ENCODE peak calls at places on chromosomes 6 and 20, in nine cellular contexts. One of them, this sample, is unnamed.

GRCh38 chr6:16704706-16705402 is 56.4 kb downstream of the ATXN1 start:
- DNase-seq in esophagus squamous epithelium: no peak
- DNase-seq in right lobe of liver: no peak
- DNase-seq in Peyer's patch: no peak
- DNase-seq in heart left ventricle: no peak
- DNase-seq in spleen: no peak
- DNase-seq in upper lobe of left lung: no peak
- DNase-seq in stomach: no peak
- DNase-seq in HCT116: no peak
- DNase-seq in this sample: no peak

GRCh38 chr20:34209111-34209510 is 32.1 kb upstream of the ASIP start:
- DNase-seq in esophagus squamous epithelium: no peak
- DNase-seq in right lobe of liver: no peak
- DNase-seq in Peyer's patch: no peak
- DNase-seq in heart left ventricle: no peak
- DNase-seq in spleen: no peak
- DNase-seq in upper lobe of left lung: peak; percentile 29
- DNase-seq in stomach: no peak
- DNase-seq in HCT116: no peak
- DNase-seq in this sample: no peak

GRCh38 chr6:127576874-127577273 is at the start of gene C6orf58:
- DNase-seq in esophagus squamous epithelium: no peak
- DNase-seq in right lobe of liver: no peak
- DNase-seq in Peyer's patch: no peak
- DNase-seq in heart left ventricle: no peak
- DNase-seq in spleen: no peak
- DNase-seq in upper lobe of left lung: no peak
- DNase-seq in stomach: no peak
- DNase-seq in HCT116: no peak
- DNase-seq in this sample: no peak

GRCh38 chr6:33147807-33148666 is 44.2 kb downstream of the COL11A2 start:
- DNase-seq in esophagus squamous epithelium: no peak
- DNase-seq in right lobe of liver: no peak
- DNase-seq in Peyer's patch: peak; percentile 29
- DNase-seq in heart left ventricle: no peak
- DNase-seq in spleen: no peak
- DNase-seq in upper lobe of left lung: no peak
- DNase-seq in stomach: no peak
- DNase-seq in HCT116: peak; percentile 54
- DNase-seq in this sample: peak; percentile 27

GRCh38 chr6:155880905-155881304 is 425.3 kb upstream of the NOX3 start:
- DNase-seq in esophagus squamous epithelium: no peak
- DNase-seq in right lobe of liver: no peak
- DNase-seq in Peyer's patch: no peak
- DNase-seq in heart left ventricle: no peak
- DNase-seq in spleen: no peak
- DNase-seq in upper lobe of left lung: no peak
- DNase-seq in stomach: no peak
- DNase-seq in HCT116: no peak
- DNase-seq in this sample: no peak

GRCh38 chr6:47160702-47161101 is 118.6 kb upstream of the ADGRF1 start:
- DNase-seq in esophagus squamous epithelium: no peak
- DNase-seq in right lobe of liver: no peak
- DNase-seq in Peyer's patch: no peak
- DNase-seq in heart left ventricle: no peak
- DNase-seq in spleen: no peak
- DNase-seq in upper lobe of left lung: no peak
- DNase-seq in stomach: no peak
- DNase-seq in HCT116: no peak
- DNase-seq in this sample: no peak

GRCh38 chr20:9110916-9111432 is 42.1 kb downstream of the PLCB4 start:
- DNase-seq in esophagus squamous epithelium: no peak
- DNase-seq in right lobe of liver: no peak
- DNase-seq in Peyer's patch: no peak
- DNase-seq in heart left ventricle: no peak
- DNase-seq in spleen: no peak
- DNase-seq in upper lobe of left lung: no peak
- DNase-seq in stomach: no peak
- DNase-seq in HCT116: no peak
- DNase-seq in this sample: no peak

GRCh38 chr6:1423578-1423977 is 34.2 kb downstream of the FOXF2 start:
- DNase-seq in esophagus squamous epithelium: no peak
- DNase-seq in right lobe of liver: no peak
- DNase-seq in Peyer's patch: no peak
- DNase-seq in heart left ventricle: no peak
- DNase-seq in spleen: no peak
- DNase-seq in upper lobe of left lung: no peak
- DNase-seq in stomach: no peak
- DNase-seq in HCT116: no peak
- DNase-seq in this sample: no peak

GRCh38 chr20:56433880-56434255 is 21.8 kb downstream of the CASS4 start:
- DNase-seq in esophagus squamous epithelium: no peak
- DNase-seq in right lobe of liver: no peak
- DNase-seq in Peyer's patch: no peak
- DNase-seq in heart left ventricle: no peak
- DNase-seq in spleen: no peak
- DNase-seq in upper lobe of left lung: no peak
- DNase-seq in stomach: no peak
- DNase-seq in HCT116: no peak
- DNase-seq in this sample: no peak

GRCh38 chr6:89375902-89376301 is 23.4 kb upstream of the UBE2J1 start:
- DNase-seq in esophagus squamous epithelium: no peak
- DNase-seq in right lobe of liver: no peak
- DNase-seq in Peyer's patch: no peak
- DNase-seq in heart left ventricle: no peak
- DNase-seq in spleen: no peak
- DNase-seq in upper lobe of left lung: no peak
- DNase-seq in stomach: no peak
- DNase-seq in HCT116: no peak
- DNase-seq in this sample: no peak

GRCh38 chr6:168418151-168418551 is 22.8 kb upstream of the SMOC2 start:
- DNase-seq in esophagus squamous epithelium: no peak
- DNase-seq in right lobe of liver: no peak
- DNase-seq in Peyer's patch: no peak
- DNase-seq in heart left ventricle: no peak
- DNase-seq in spleen: no peak
- DNase-seq in upper lobe of left lung: no peak
- DNase-seq in stomach: no peak
- DNase-seq in HCT116: no peak
- DNase-seq in this sample: no peak

GRCh38 chr20:2700913-2701620 is 8.5 kb downstream of the EBF4 start:
- DNase-seq in esophagus squamous epithelium: no peak
- DNase-seq in right lobe of liver: no peak
- DNase-seq in Peyer's patch: no peak
- DNase-seq in heart left ventricle: no peak
- DNase-seq in spleen: no peak
- DNase-seq in upper lobe of left lung: peak; percentile 33
- DNase-seq in stomach: no peak
- DNase-seq in HCT116: no peak
- DNase-seq in this sample: no peak

GRCh38 chr6:163335671-163336545 is 78.6 kb upstream of the QKI start:
- DNase-seq in esophagus squamous epithelium: no peak
- DNase-seq in right lobe of liver: peak; percentile 66
- DNase-seq in Peyer's patch: no peak
- DNase-seq in heart left ventricle: peak; percentile 91
- DNase-seq in spleen: no peak
- DNase-seq in upper lobe of left lung: no peak
- DNase-seq in stomach: no peak
- DNase-seq in HCT116: no peak
- DNase-seq in this sample: no peak
- TF ChIP-seq POLR2A in esophagus squamous epithelium: no peak
- TF ChIP-seq POLR2A in right lobe of liver: no peak
- TF ChIP-seq POLR2A in Peyer's patch: no peak
- TF ChIP-seq POLR2A in heart left ventricle: no peak
- TF ChIP-seq POLR2A in spleen: no peak
- TF ChIP-seq POLR2A in upper lobe of left lung: no peak
- TF ChIP-seq POLR2A in stomach: no peak
- TF ChIP-seq POLR2A in HCT116: no peak
- TF ChIP-seq POLR2A in this sample: no peak

GRCh38 chr20:41176711-41177552 is 39.6 kb downstream of the PLCG1 start:
- DNase-seq in esophagus squamous epithelium: no peak
- DNase-seq in right lobe of liver: no peak
- DNase-seq in Peyer's patch: peak; percentile 8
- DNase-seq in heart left ventricle: no peak
- DNase-seq in spleen: no peak
- DNase-seq in upper lobe of left lung: no peak
- DNase-seq in stomach: peak; percentile 21
- DNase-seq in HCT116: no peak
- DNase-seq in this sample: no peak
- H3K4me1 ChIP-seq in esophagus squamous epithelium: peaks cover 17% of the 10 kb centered on the region
- H3K4me1 ChIP-seq in right lobe of liver: no peaks in the 10 kb centered on the region
- H3K4me1 ChIP-seq in Peyer's patch: no peaks in the 10 kb centered on the region
- H3K4me1 ChIP-seq in heart left ventricle: peaks cover 17% of the 10 kb centered on the region
- H3K4me1 ChIP-seq in spleen: peaks cover 6% of the 10 kb centered on the region
- H3K4me1 ChIP-seq in upper lobe of left lung: peaks cover 31% of the 10 kb centered on the region
- H3K4me1 ChIP-seq in stomach: peaks cover 41% of the 10 kb centered on the region
- H3K4me1 ChIP-seq in HCT116: peaks cover 16% of the 10 kb centered on the region
- H3K4me1 ChIP-seq in this sample: no peaks in the 10 kb centered on the region

GRCh38 chr20:59693587-59693986 is 89.2 kb downstream of the PHACTR3 start:
- DNase-seq in esophagus squamous epithelium: no peak
- DNase-seq in right lobe of liver: no peak
- DNase-seq in Peyer's patch: no peak
- DNase-seq in heart left ventricle: no peak
- DNase-seq in spleen: no peak
- DNase-seq in upper lobe of left lung: no peak
- DNase-seq in stomach: no peak
- DNase-seq in HCT116: no peak
- DNase-seq in this sample: no peak
- H3K9me3 ChIP-seq in esophagus squamous epithelium: no peaks in the 10 kb centered on the region
- H3K9me3 ChIP-seq in right lobe of liver: no peaks in the 10 kb centered on the region
- H3K9me3 ChIP-seq in Peyer's patch: no peaks in the 10 kb centered on the region
- H3K9me3 ChIP-seq in heart left ventricle: no peaks in the 10 kb centered on the region
- H3K9me3 ChIP-seq in spleen: no peaks in the 10 kb centered on the region
- H3K9me3 ChIP-seq in upper lobe of left lung: no peaks in the 10 kb centered on the region
- H3K9me3 ChIP-seq in stomach: peaks cover 5% of the 10 kb centered on the region
- H3K9me3 ChIP-seq in HCT116: no peaks in the 10 kb centered on the region
- H3K9me3 ChIP-seq in this sample: no peaks in the 10 kb centered on the region

GRCh38 chr20:44959896-44960852 is at the start of gene TOMM34:
- DNase-seq in esophagus squamous epithelium: peak; percentile 60
- DNase-seq in right lobe of liver: peak; percentile 98
- DNase-seq in Peyer's patch: peak; percentile 99
- DNase-seq in heart left ventricle: peak; percentile 96
- DNase-seq in spleen: peak; percentile 99
- DNase-seq in upper lobe of left lung: peak; percentile 99
- DNase-seq in stomach: peak; percentile 98
- DNase-seq in HCT116: peak; percentile 88
- DNase-seq in this sample: peak; percentile 94
- TF ChIP-seq POLR2A in esophagus squamous epithelium: peak; percentile 29
- TF ChIP-seq POLR2A in right lobe of liver: peak; percentile 90
- TF ChIP-seq POLR2A in Peyer's patch: peak; percentile 57
- TF ChIP-seq POLR2A in heart left ventricle: peak; percentile 27
- TF ChIP-seq POLR2A in spleen: peak; percentile 58
- TF ChIP-seq POLR2A in upper lobe of left lung: no peak
- TF ChIP-seq POLR2A in stomach: no peak
- TF ChIP-seq POLR2A in HCT116: peak; percentile 45
- TF ChIP-seq POLR2A in this sample: peak; percentile 89

DNA sequence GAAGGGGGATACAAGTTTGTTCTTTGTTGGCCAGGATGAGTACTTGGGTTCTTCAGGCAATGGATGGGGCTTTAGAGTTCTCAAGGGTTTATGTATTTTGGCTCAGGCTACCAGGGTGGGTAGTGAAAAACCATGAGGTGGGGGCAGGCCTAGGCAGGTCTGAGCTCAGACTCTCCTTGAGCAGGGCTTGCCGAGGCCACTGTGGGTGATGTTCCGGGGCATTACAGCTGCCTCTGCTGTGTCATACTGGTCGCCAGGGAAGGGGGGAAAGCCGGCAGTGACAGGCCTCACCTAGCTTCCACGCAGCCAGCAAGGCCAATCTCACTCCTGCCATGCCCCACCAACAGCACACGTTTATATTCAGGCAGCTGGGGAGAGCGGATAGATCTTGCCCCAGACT is 79.6 kb downstream of the BCKDHB start:
- DNase-seq in esophagus squamous epithelium: no peak
- DNase-seq in right lobe of liver: no peak
- DNase-seq in Peyer's patch: no peak
- DNase-seq in heart left ventricle: no peak
- DNase-seq in spleen: no peak
- DNase-seq in upper lobe of left lung: no peak
- DNase-seq in stomach: no peak
- DNase-seq in HCT116: no peak
- DNase-seq in this sample: no peak
- H3K4me1 ChIP-seq in esophagus squamous epithelium: peaks cover 9% of the 10 kb centered on the region
- H3K4me1 ChIP-seq in right lobe of liver: no peaks in the 10 kb centered on the region
- H3K4me1 ChIP-seq in Peyer's patch: no peaks in the 10 kb centered on the region
- H3K4me1 ChIP-seq in heart left ventricle: no peaks in the 10 kb centered on the region
- H3K4me1 ChIP-seq in spleen: no peaks in the 10 kb centered on the region
- H3K4me1 ChIP-seq in upper lobe of left lung: no peaks in the 10 kb centered on the region
- H3K4me1 ChIP-seq in stomach: no peaks in the 10 kb centered on the region
- H3K4me1 ChIP-seq in HCT116: peaks cover 16% of the 10 kb centered on the region
- H3K4me1 ChIP-seq in this sample: no peaks in the 10 kb centered on the region

GRCh38 chr20:59661621-59662020 is 57.3 kb downstream of the PHACTR3 start:
- DNase-seq in esophagus squamous epithelium: no peak
- DNase-seq in right lobe of liver: no peak
- DNase-seq in Peyer's patch: no peak
- DNase-seq in heart left ventricle: no peak
- DNase-seq in spleen: no peak
- DNase-seq in upper lobe of left lung: no peak
- DNase-seq in stomach: peak; percentile 9
- DNase-seq in HCT116: no peak
- DNase-seq in this sample: no peak
- H3K9me3 ChIP-seq in esophagus squamous epithelium: peaks cover 3% of the 10 kb centered on the region
- H3K9me3 ChIP-seq in right lobe of liver: no peaks in the 10 kb centered on the region
- H3K9me3 ChIP-seq in Peyer's patch: no peaks in the 10 kb centered on the region
- H3K9me3 ChIP-seq in heart left ventricle: no peaks in the 10 kb centered on the region
- H3K9me3 ChIP-seq in spleen: peaks cover 35% of the 10 kb centered on the region
- H3K9me3 ChIP-seq in upper lobe of left lung: peaks cover 24% of the 10 kb centered on the region
- H3K9me3 ChIP-seq in stomach: peaks cover 20% of the 10 kb centered on the region
- H3K9me3 ChIP-seq in HCT116: no peaks in the 10 kb centered on the region
- H3K9me3 ChIP-seq in this sample: no peaks in the 10 kb centered on the region

This sample was measured in prostate gland.